ENCODE peak calls at places on chromosomes 5 and 9, in six cellular contexts. L is breast epithelium, E is A549, I is GM10248, R is fibroblast of mammary gland, O is lower lobe of right lung. S is an unnamed sample.

GRCh38 chr5:142246263-142246662 is 78.6 kb downstream of the SPRY4 start:
- DNase-seq in R (peak), O (no peak), E (no peak), L (no peak), I (no peak), S (no peak)

GRCh38 chr5:109823597-109823996 is 133.9 kb downstream of the MAN2A1 start:
- DNase-seq in L (no peak), I (no peak), R (peak), E (peak), O (no peak), S (no peak)

GRCh38 chr9:135980926-135981630 is 19.9 kb upstream of the UBAC1 start:
- DNase-seq in R (no peak), I (no peak), O (no peak), E (no peak), L (no peak), S (no peak)

GRCh38 chr5:126680215-126680817 is 79.6 kb downstream of the PHAX start:
- DNase-seq in R (peak), O (no peak), I (peak), E (no peak), L (no peak), S (no peak)

GRCh38 chr5:103373576-103374472 is 115.3 kb downstream of the MACIR start:
- DNase-seq in I (no peak), O (no peak), L (no peak), E (no peak), R (no peak), S (no peak)

GRCh38 chr9:137205126-137206069 is at the start of the genes NDOR1 and TMEM203:
- DNase-seq in I (peak), R (peak), E (peak), O (peak), L (peak), S (peak)

GRCh38 chr9:33931326-33931725 is 114.4 kb downstream of the UBE2R2 start:
- DNase-seq in E (no peak), O (no peak), I (no peak), L (no peak), R (no peak), S (no peak)

GRCh38 chr9:115291841-115292240 is 173.9 kb upstream of the TNC start:
- DNase-seq in L (no peak), I (no peak), E (no peak), O (peak), R (peak), S (no peak)

GRCh38 chr5:75363726-75364495 is 26.9 kb downstream of the HMGCR start:
- DNase-seq in L (peak), I (no peak), E (no peak), R (no peak), O (peak), S (no peak)

GRCh38 chr9:69554945-69555344 is 117.2 kb downstream of the APBA1 start:
- DNase-seq in E (no peak), L (no peak), O (no peak), R (peak), I (no peak), S (no peak)

GRCh38 chr5:90866333-90866732 is 307.7 kb downstream of the ADGRV1 start:
- DNase-seq in I (peak), O (no peak), L (no peak), E (peak), R (peak), S (no peak)

GRCh38 chr9:129078691-129079503 is 2.0 kb upstream of the DOLPP1 start:
- DNase-seq in R (no peak), O (no peak), L (no peak), I (no peak), E (no peak), S (no peak)

GRCh38 chr9:94554439-94555331 is at the start of gene PCAT7:
- DNase-seq in L (peak), E (peak), R (no peak), I (peak), O (peak), S (no peak)

GRCh38 chr5:145360936-145361335 is 474.2 kb downstream of the PRELID2 start:
- DNase-seq in L (no peak), E (no peak), R (no peak), O (no peak), I (no peak), S (no peak)

GRCh38 chr9:19102181-19102630 is 498 bp downstream of the HAUS6 start:
- DNase-seq in R (no peak), I (peak), E (peak), O (peak), L (no peak), S (no peak)

GRCh38 chr5:566636-567309 is 42.5 kb upstream of the SLC9A3 start:
- DNase-seq in R (no peak), O (no peak), L (no peak), I (no peak), E (no peak), S (no peak)

GRCh38 chr9:12640021-12640587 is 53.1 kb upstream of the TYRP1 start:
- DNase-seq in I (no peak), L (no peak), O (no peak), R (peak), E (peak), S (no peak)

GRCh38 chr9:2014696-2015580 is at the start of gene SMARCA2:
- DNase-seq in R (peak), L (peak), E (peak), O (peak), I (peak), S (peak)

GRCh38 chr9:2014148-2014547 is 999 bp upstream of the SMARCA2 start:
- DNase-seq in I (no peak), O (no peak), L (no peak), R (peak), E (no peak), S (no peak)

GRCh38 chr9:2015581-2016410 is 649 bp downstream of the SMARCA2 start:
- DNase-seq in O (peak), I (peak), L (peak), E (peak), R (peak), S (peak)

GRCh38 chr9:2012347-2012746 is 2.8 kb upstream of the SMARCA2 start:
- DNase-seq in E (no peak), R (no peak), L (no peak), O (no peak), I (peak), S (no peak)

GRCh38 chr9:2013688-2014087 is 1.5 kb upstream of the SMARCA2 start:
- DNase-seq in O (no peak), E (no peak), L (no peak), I (no peak), R (peak), S (no peak)
- TF ChIP-seq CTCF in O (no peak), E (no peak), L (no peak), I (no peak), R (no peak), S (no peak)

DNA sequence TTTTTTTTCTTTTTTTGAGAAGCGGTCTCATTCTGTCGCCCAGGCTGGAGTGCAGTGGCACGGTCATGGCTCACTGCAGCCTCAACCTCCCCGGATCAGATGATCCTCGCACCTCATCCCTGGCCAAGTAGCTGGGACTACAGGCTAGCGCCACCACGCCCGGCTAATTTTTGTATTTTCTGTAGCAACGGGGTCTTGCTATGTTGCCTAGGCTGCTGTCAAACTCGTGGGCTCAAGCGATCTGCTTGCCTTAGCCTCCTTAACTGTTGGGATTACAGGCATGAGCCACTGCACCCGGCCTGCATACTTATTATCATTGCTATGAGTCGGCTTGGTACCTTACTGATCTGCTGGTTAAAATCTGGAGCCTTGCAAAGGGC is 790 bp upstream of the IARS1 start:
- DNase-seq in E (no peak), I (no peak), R (peak), L (no peak), O (peak), S (no peak)
- TF ChIP-seq CTCF in E (no peak), I (no peak), R (no peak), L (no peak), O (no peak), S (no peak)

GRCh38 chr5:132678735-132679134 is 4.9 kb downstream of the IL4 start:
- DNase-seq in I (no peak), E (no peak), R (no peak), L (no peak), O (no peak), S (no peak)

GRCh38 chr5:132677682-132678400 is 4.1 kb downstream of the IL4 start:
- DNase-seq in L (no peak), I (no peak), E (no peak), O (no peak), R (no peak), S (no peak)

GRCh38 chr5:132679166-132679565 is 5.4 kb downstream of the IL4 start:
- DNase-seq in I (no peak), R (no peak), E (no peak), O (no peak), L (no peak), S (no peak)

GRCh38 chr5:132675936-132676689 is 2.3 kb downstream of the IL4 start:
- DNase-seq in E (no peak), O (no peak), L (no peak), I (no peak), R (no peak), S (no peak)

DNA sequence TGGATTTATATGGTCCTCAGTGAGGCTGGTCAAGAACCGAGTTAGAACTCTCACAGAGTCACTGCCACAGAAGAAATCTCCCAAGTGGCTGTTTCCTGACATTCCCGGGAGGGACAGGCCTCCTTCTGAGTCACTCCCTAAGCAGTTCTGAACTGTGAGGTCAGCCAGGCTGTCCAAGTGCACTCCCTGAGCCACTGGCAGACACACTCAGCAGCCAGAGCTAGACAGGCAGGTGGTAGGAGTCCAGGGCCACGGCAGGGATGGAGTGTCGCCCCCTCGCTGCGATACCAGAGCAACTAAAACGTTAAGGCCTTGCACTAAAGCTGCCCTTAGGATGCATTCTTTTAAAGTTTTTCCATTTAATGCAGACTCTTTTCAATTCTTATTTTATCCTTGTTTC is 3.4 kb downstream of the IL4 start:
- DNase-seq in E (peak), O (peak), I (no peak), L (no peak), R (peak), S (no peak)
- TF ChIP-seq CTCF in E (peak), O (peak), I (no peak), L (no peak), R (peak), S (no peak)

GRCh38 chr9:109289186-109289585 is 31.7 kb downstream of the EPB41L4B start:
- DNase-seq in O (no peak), I (no peak), E (no peak), L (no peak), R (no peak), S (no peak)
- TF ChIP-seq CTCF in O (no peak), I (no peak), E (no peak), L (no peak), R (no peak), S (no peak)

GRCh38 chr9:131950487-131950886 is 129.2 kb downstream of the MED27 start:
- DNase-seq in E (no peak), R (no peak), I (no peak), O (no peak), L (no peak), S (no peak)

GRCh38 chr9:131951905-131952304 is 127.8 kb downstream of the MED27 start:
- DNase-seq in I (no peak), R (peak), E (no peak), L (no peak), O (no peak), S (no peak)

GRCh38 chr9:131951155-131951554 is 128.5 kb downstream of the MED27 start:
- DNase-seq in I (no peak), L (no peak), O (no peak), R (no peak), E (no peak), S (no peak)

GRCh38 chr9:131959056-131959455 is 120.6 kb downstream of the MED27 start:
- DNase-seq in I (no peak), L (no peak), E (no peak), O (no peak), R (no peak), S (no peak)

DNA sequence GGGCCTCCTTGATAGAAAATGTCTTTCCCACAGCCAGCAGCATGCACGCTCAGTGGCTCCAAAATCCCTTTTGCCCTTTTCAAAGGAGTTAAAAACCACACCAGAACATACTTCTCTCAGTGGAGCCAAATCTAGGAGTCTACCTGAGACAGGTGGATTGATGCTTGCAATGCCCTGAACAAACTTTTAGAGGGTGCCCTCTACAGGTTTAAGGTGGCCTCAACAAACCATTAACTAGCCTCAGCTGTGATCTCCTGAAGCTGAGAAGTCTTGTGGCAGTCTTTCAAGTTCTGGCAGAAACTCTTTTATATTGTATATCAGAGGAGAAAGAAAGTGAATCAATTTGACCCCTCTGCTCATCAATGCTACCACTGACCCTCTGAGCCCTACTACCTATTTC is 125.4 kb downstream of the MED27 start:
- DNase-seq in O (no peak), E (no peak), L (no peak), I (no peak), R (no peak), S (no peak)
- TF ChIP-seq CTCF in O (peak), E (peak), L (no peak), I (peak), R (peak), S (no peak)

DNA sequence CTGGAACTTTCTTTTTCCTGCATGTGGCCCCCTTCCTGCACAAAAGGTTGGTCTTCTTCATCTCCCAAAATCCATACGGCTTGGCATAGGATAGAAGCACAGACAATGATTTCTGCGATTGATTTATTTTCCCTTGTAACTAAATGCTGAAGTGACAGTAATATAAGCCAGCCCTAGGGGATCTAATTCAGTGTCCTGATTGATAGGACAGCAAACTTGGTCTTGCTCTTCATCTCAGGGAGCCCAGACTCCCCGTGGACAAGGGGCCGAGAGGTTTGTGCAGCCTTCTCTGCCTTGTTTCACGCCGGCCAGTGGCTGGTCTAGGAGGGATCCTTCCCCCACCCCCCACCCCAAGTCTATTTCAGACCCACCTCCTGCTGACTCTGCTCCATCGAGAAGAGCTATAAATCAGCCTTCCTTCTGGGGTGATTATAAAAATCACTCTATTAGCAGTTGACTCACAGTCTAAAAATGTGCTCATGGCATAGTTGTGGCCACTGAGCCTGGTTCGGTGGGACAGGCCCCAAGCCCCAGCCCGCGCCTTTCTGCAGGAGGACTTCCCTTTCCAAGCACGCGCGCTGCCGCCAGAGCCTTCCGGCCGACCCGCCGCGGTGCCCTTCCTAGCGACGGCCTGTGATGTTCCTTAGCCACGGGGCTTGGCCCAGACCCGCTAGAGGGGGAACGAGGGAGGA is 89.8 kb upstream of the COL5A1 start:
- DNase-seq in L (no peak), R (peak), I (no peak), E (peak), O (peak), S (no peak)
- TF ChIP-seq CTCF in L (no peak), R (no peak), I (no peak), E (no peak), O (no peak), S (no peak)

GRCh38 chr5:179623001-179623905 is at the start of gene HNRNPH1:
- DNase-seq in L (peak), R (peak), O (peak), I (peak), E (peak), S (peak)
- TF ChIP-seq CTCF in L (peak), R (no peak), O (no peak), I (no peak), E (peak), S (no peak)

GRCh38 chr5:69367697-69368279 is 1.5 kb downstream of the AK6 start:
- DNase-seq in O (no peak), I (no peak), R (no peak), E (no peak), L (no peak), S (no peak)
- TF ChIP-seq CTCF in O (no peak), I (no peak), R (peak), E (no peak), L (no peak), S (no peak)

DNA sequence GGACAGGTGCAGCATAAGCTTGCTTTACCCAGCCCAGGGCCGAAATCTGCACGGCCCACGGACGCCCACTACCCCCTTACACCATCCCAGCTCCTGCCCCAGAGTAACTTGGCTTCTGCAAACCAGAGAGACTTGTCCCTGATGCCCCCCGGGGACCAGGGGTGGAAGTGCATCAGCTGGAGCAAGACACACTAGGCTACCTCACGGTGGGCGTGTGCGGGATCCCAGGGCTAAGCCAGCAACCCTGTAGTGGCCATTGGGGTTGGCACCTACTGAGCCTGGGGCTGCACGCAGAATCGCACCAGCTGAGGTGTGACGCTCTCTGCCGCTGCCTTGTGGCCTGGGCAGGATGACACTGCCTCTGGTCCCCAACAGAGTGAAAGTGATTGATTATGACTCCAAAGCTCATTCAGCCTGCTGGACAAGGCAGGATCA is 6.1 kb upstream of the ZNF79 start:
- DNase-seq in R (no peak), L (no peak), I (peak), O (no peak), E (peak), S (no peak)
- TF ChIP-seq CTCF in R (no peak), L (no peak), I (peak), O (peak), E (peak), S (no peak)